ENCODE peak calls at places on chromosomes 5 and 9, in seven cellular contexts. One of them, this sample, is unnamed.
A peak's percentile ranks its signal among the peaks of the same experiment; 100 is the strongest.

GRCh38 chr9:121399126-121399882 is 29.3 kb upstream of the STOM start:
- DNase-seq in right lobe of liver: no peak
- DNase-seq in NCI-H1436: no peak
- DNase-seq in SK-N-DZ: no peak
- DNase-seq in GM19239: no peak
- DNase-seq in GM12864: no peak
- DNase-seq in activated naive CD8-positive, alpha-beta T cell treated with anti-CD3 and anti-CD28 coated beads, Interleukin-2, amount 50 U/mL, for 24 hours: no peak
- DNase-seq in this sample: no peak

GRCh38 chr5:2746642-2747041 is 4.8 kb downstream of the IRX2 start:
- DNase-seq in GM12864: no peak
- DNase-seq in GM19239: no peak
- DNase-seq in NCI-H1436: no peak
- DNase-seq in SK-N-DZ: no peak
- DNase-seq in right lobe of liver: no peak
- DNase-seq in activated naive CD8-positive, alpha-beta T cell treated with anti-CD3 and anti-CD28 coated beads, Interleukin-2, amount 50 U/mL, for 24 hours: no peak
- DNase-seq in this sample: no peak

GRCh38 chr5:155053482-155053881 is 39.9 kb downstream of the KIF4B start:
- DNase-seq in GM12864: no peak
- DNase-seq in NCI-H1436: no peak
- DNase-seq in SK-N-DZ: no peak
- DNase-seq in GM19239: no peak
- DNase-seq in right lobe of liver: no peak
- DNase-seq in activated naive CD8-positive, alpha-beta T cell treated with anti-CD3 and anti-CD28 coated beads, Interleukin-2, amount 50 U/mL, for 24 hours: no peak
- DNase-seq in this sample: no peak

GRCh38 chr9:89639367-89639795 is 34.6 kb downstream of the GADD45G start:
- DNase-seq in GM19239: no peak
- DNase-seq in GM12864: no peak
- DNase-seq in NCI-H1436: no peak
- DNase-seq in activated naive CD8-positive, alpha-beta T cell treated with anti-CD3 and anti-CD28 coated beads, Interleukin-2, amount 50 U/mL, for 24 hours: no peak
- DNase-seq in SK-N-DZ: no peak
- DNase-seq in right lobe of liver: peak; percentile 62
- DNase-seq in this sample: no peak

GRCh38 chr5:127648997-127649550 is at the start of gene CTXN3:
- DNase-seq in GM19239: no peak
- DNase-seq in GM12864: no peak
- DNase-seq in activated naive CD8-positive, alpha-beta T cell treated with anti-CD3 and anti-CD28 coated beads, Interleukin-2, amount 50 U/mL, for 24 hours: no peak
- DNase-seq in NCI-H1436: no peak
- DNase-seq in SK-N-DZ: no peak
- DNase-seq in right lobe of liver: no peak
- DNase-seq in this sample: no peak

GRCh38 chr5:168978015-168978414 is 322.9 kb downstream of the SLIT3 start:
- DNase-seq in right lobe of liver: no peak
- DNase-seq in NCI-H1436: no peak
- DNase-seq in SK-N-DZ: no peak
- DNase-seq in GM19239: no peak
- DNase-seq in GM12864: no peak
- DNase-seq in activated naive CD8-positive, alpha-beta T cell treated with anti-CD3 and anti-CD28 coated beads, Interleukin-2, amount 50 U/mL, for 24 hours: no peak
- DNase-seq in this sample: peak; percentile 33

GRCh38 chr5:31442253-31442820 is 89.6 kb downstream of the DROSHA start:
- DNase-seq in SK-N-DZ: no peak
- DNase-seq in GM12864: no peak
- DNase-seq in NCI-H1436: no peak
- DNase-seq in GM19239: no peak
- DNase-seq in right lobe of liver: no peak
- DNase-seq in activated naive CD8-positive, alpha-beta T cell treated with anti-CD3 and anti-CD28 coated beads, Interleukin-2, amount 50 U/mL, for 24 hours: no peak
- DNase-seq in this sample: peak; percentile 13

GRCh38 chr9:129863059-129863690 is 27.9 kb downstream of the USP20 start:
- DNase-seq in NCI-H1436: peak; percentile 14
- DNase-seq in right lobe of liver: no peak
- DNase-seq in SK-N-DZ: no peak
- DNase-seq in activated naive CD8-positive, alpha-beta T cell treated with anti-CD3 and anti-CD28 coated beads, Interleukin-2, amount 50 U/mL, for 24 hours: peak; percentile 75
- DNase-seq in GM12864: no peak
- DNase-seq in GM19239: no peak
- DNase-seq in this sample: no peak

GRCh38 chr5:39148983-39149534 is 70.3 kb downstream of the FYB1 start:
- DNase-seq in GM19239: no peak
- DNase-seq in NCI-H1436: no peak
- DNase-seq in activated naive CD8-positive, alpha-beta T cell treated with anti-CD3 and anti-CD28 coated beads, Interleukin-2, amount 50 U/mL, for 24 hours: no peak
- DNase-seq in SK-N-DZ: no peak
- DNase-seq in GM12864: no peak
- DNase-seq in right lobe of liver: no peak
- DNase-seq in this sample: no peak